ENCODE peak calls at places on chromosomes 16 and 17, in ten cellular contexts. B is HCT116; Y is aorta; D is Peyer's patch; Z is CD8-positive, alpha-beta memory T cell; C is right lobe of liver; F is adrenal gland; V is BE2C; W is body of pancreas; A is MM.1S. M is an unnamed sample.
A peak's percentile ranks its signal among the peaks of the same experiment; 100 is the strongest.

GRCh38 chr16:67530013-67530939 is 1.6 kb downstream of the RIPOR1 start:
- DNase-seq in B (no peak), Y (peak; percentile 95), D (no peak), Z (peak; percentile 64), C (peak; percentile 75), F (peak; percentile 74), V (no peak), W (peak; percentile 76), A (peak; percentile 53), M (peak; percentile 56)

GRCh38 chr16:12319464-12320030 is 343.0 kb downstream of the SNX29 start:
- DNase-seq in B (no peak), Y (no peak), D (no peak), Z (no peak), C (no peak), F (no peak), V (peak; percentile 22), W (peak; percentile 30), A (no peak), M (no peak)

GRCh38 chr17:45948881-45949624 is 50.0 kb upstream of the STH start:
- DNase-seq in B (peak; percentile 43), Y (peak; percentile 94), D (peak; percentile 74), Z (no peak), C (peak; percentile 84), F (peak; percentile 54), V (peak; percentile 82), W (peak; percentile 83), A (peak; percentile 76), M (peak; percentile 72)

GRCh38 chr17:80416940-80417293 is 1.9 kb downstream of the ENDOV start:
- DNase-seq in B (no peak), Y (peak; percentile 61), D (no peak), Z (no peak), C (peak; percentile 22), F (no peak), V (no peak), W (no peak), A (no peak), M (no peak)

GRCh38 chr17:74360993-74361612 is 565 bp downstream of the BTBD17 start:
- DNase-seq in B (no peak), Y (no peak), D (no peak), Z (no peak), C (no peak), F (no peak), V (no peak), W (peak; percentile 21), A (no peak), M (no peak)

GRCh38 chr17:70476368-70476767 is 307.0 kb downstream of the KCNJ2 start:
- DNase-seq in B (no peak), Y (no peak), D (no peak), Z (no peak), C (no peak), F (no peak), V (no peak), W (no peak), A (no peak), M (no peak)

GRCh38 chr16:16031401-16031800 is 82.0 kb downstream of the ABCC1 start:
- DNase-seq in B (no peak), Y (no peak), D (no peak), Z (no peak), C (no peak), F (no peak), V (no peak), W (no peak), A (no peak), M (no peak)

GRCh38 chr17:40992666-40993065 is 1.3 kb downstream of the KRTAP3-3 start:
- DNase-seq in B (no peak), Y (no peak), D (no peak), Z (no peak), C (no peak), F (no peak), V (no peak), W (no peak), A (no peak), M (no peak)

DNA sequence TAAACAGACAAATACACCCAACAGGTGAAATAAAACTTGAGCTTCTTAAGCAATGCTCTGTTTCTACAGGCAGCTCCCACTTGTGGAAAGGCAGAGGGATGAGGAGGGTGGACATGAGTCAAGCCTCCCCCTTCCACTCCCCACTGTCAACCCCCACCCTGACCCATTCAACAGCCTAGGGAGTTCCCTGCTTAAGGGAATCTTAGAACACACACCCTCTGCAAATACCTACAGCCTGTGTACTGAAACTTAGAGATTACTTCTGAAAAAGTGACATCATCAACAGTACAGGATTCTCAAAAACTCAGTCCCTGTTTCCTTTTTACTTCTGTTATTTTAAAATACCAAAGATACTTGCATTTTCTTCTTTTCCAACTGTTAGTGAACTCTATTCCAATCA is 345.4 kb downstream of the SOX9 start:
- DNase-seq in B (no peak), Y (no peak), D (peak; percentile 47), Z (no peak), C (no peak), F (no peak), V (no peak), W (no peak), A (peak; percentile 60), M (peak; percentile 84)
- H3K4me1 ChIP-seq in B (peaks cover 81% of the 10 kb centered on the region), Y (no peaks in the 10 kb centered on the region), D (peaks cover 30% of the 10 kb centered on the region), Z (no peaks in the 10 kb centered on the region), C (no peaks in the 10 kb centered on the region), F (no peaks in the 10 kb centered on the region), V (peaks cover 9% of the 10 kb centered on the region), W (peaks cover 57% of the 10 kb centered on the region), A (peaks cover 30% of the 10 kb centered on the region), M (peaks cover 50% of the 10 kb centered on the region)

GRCh38 chr17:57420674-57421392 is 164.5 kb downstream of the MSI2 start:
- DNase-seq in B (no peak), Y (no peak), D (no peak), Z (no peak), C (no peak), F (no peak), V (peak; percentile 78), W (peak; percentile 22), A (no peak), M (no peak)

GRCh38 chr17:57423541-57423940 is 167.2 kb downstream of the MSI2 start:
- DNase-seq in B (no peak), Y (no peak), D (no peak), Z (no peak), C (no peak), F (no peak), V (no peak), W (no peak), A (no peak), M (no peak)

GRCh38 chr17:57424273-57424672 is 167.9 kb downstream of the MSI2 start:
- DNase-seq in B (no peak), Y (no peak), D (no peak), Z (no peak), C (no peak), F (no peak), V (no peak), W (no peak), A (no peak), M (no peak)

GRCh38 chr17:57421393-57421717 is 165.0 kb downstream of the MSI2 start:
- DNase-seq in B (no peak), Y (no peak), D (no peak), Z (no peak), C (no peak), F (no peak), V (no peak), W (no peak), A (no peak), M (no peak)

GRCh38 chr17:57422574-57423164 is 166.3 kb downstream of the MSI2 start:
- DNase-seq in B (peak; percentile 89), Y (no peak), D (no peak), Z (no peak), C (no peak), F (peak; percentile 92), V (no peak), W (no peak), A (no peak), M (no peak)
- H3K4me1 ChIP-seq in B (peaks cover 71% of the 10 kb centered on the region), Y (no peaks in the 10 kb centered on the region), D (peaks cover 27% of the 10 kb centered on the region), Z (no peaks in the 10 kb centered on the region), C (peaks cover 6% of the 10 kb centered on the region), F (no peaks in the 10 kb centered on the region), V (peaks cover 23% of the 10 kb centered on the region), W (no peaks in the 10 kb centered on the region), A (peaks cover 10% of the 10 kb centered on the region), M (no peaks in the 10 kb centered on the region)

GRCh38 chr16:27324851-27325301 is 11.1 kb downstream of the IL4R start:
- DNase-seq in B (no peak), Y (peak; percentile 55), D (no peak), Z (peak; percentile 32), C (peak; percentile 23), F (no peak), V (no peak), W (no peak), A (no peak), M (no peak)

GRCh38 chr16:27326738-27327585 is 13.2 kb downstream of the IL4R start:
- DNase-seq in B (peak; percentile 68), Y (peak; percentile 90), D (peak; percentile 67), Z (peak; percentile 60), C (peak; percentile 82), F (peak; percentile 95), V (no peak), W (peak; percentile 69), A (no peak), M (peak; percentile 77)

GRCh38 chr16:27326251-27326650 is 12.5 kb downstream of the IL4R start:
- DNase-seq in B (no peak), Y (no peak), D (no peak), Z (peak; percentile 12), C (peak; percentile 11), F (no peak), V (no peak), W (no peak), A (no peak), M (no peak)

GRCh38 chr16:27323781-27324561 is 10.2 kb downstream of the IL4R start:
- DNase-seq in B (no peak), Y (peak; percentile 55), D (no peak), Z (peak; percentile 30), C (peak; percentile 18), F (peak; percentile 62), V (no peak), W (no peak), A (no peak), M (no peak)

GRCh38 chr16:27325736-27326135 is 12.0 kb downstream of the IL4R start:
- DNase-seq in B (no peak), Y (peak; percentile 53), D (no peak), Z (peak; percentile 42), C (peak; percentile 18), F (no peak), V (no peak), W (no peak), A (no peak), M (no peak)
- H3K4me1 ChIP-seq in B (peaks cover 62% of the 10 kb centered on the region), Y (no peaks in the 10 kb centered on the region), D (peaks cover 86% of the 10 kb centered on the region), Z (peaks cover 85% of the 10 kb centered on the region), C (peaks cover 74% of the 10 kb centered on the region), F (peaks cover 70% of the 10 kb centered on the region), V (no peaks in the 10 kb centered on the region), W (peaks cover 65% of the 10 kb centered on the region), A (no peaks in the 10 kb centered on the region), M (peaks cover 24% of the 10 kb centered on the region)

GRCh38 chr17:64061157-64061898 is 40.9 kb upstream of the ICAM2 start:
- DNase-seq in B (no peak), Y (no peak), D (no peak), Z (no peak), C (no peak), F (no peak), V (no peak), W (no peak), A (peak; percentile 54), M (no peak)

GRCh38 chr17:64064331-64064730 is 43.9 kb upstream of the ICAM2 start:
- DNase-seq in B (no peak), Y (no peak), D (peak; percentile 81), Z (no peak), C (peak; percentile 53), F (peak; percentile 62), V (no peak), W (peak; percentile 71), A (no peak), M (no peak)

GRCh38 chr17:64063088-64063487 is 42.7 kb upstream of the ICAM2 start:
- DNase-seq in B (no peak), Y (no peak), D (no peak), Z (no peak), C (no peak), F (no peak), V (no peak), W (no peak), A (peak; percentile 63), M (no peak)

GRCh38 chr17:64066709-64067108 is 46.3 kb upstream of the ICAM2 start:
- DNase-seq in B (no peak), Y (no peak), D (no peak), Z (no peak), C (no peak), F (no peak), V (no peak), W (no peak), A (no peak), M (no peak)

DNA sequence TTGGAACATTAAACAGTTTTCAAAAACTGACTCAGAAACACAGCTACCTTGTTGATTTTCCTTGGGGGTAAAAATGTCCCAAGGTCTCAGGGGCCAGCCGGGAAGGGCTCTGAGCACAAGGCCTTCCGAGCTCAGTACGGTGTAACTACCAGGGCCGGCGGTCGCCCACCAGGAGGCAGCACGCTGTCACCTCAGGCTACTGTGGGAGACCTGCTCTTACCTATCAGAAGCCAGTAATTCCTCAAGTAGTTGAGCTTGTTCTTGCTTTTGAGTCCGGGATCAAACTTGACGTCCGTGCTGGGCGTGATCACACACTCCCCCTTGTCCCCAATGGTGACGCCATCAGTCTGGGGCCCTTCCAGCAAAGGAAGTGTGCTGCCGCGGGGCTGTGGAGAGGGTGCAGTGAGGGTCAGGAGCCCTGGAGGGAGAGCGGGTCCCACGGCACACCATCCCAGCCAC is 43.4 kb upstream of the ICAM2 start:
- DNase-seq in B (no peak), Y (peak; percentile 87), D (peak; percentile 80), Z (peak; percentile 66), C (peak; percentile 62), F (peak; percentile 69), V (peak; percentile 65), W (peak; percentile 87), A (no peak), M (peak; percentile 81)
- H3K4me1 ChIP-seq in B (no peaks in the 10 kb centered on the region), Y (no peaks in the 10 kb centered on the region), D (peaks cover 26% of the 10 kb centered on the region), Z (peaks cover 84% of the 10 kb centered on the region), C (peaks cover 1% of the 10 kb centered on the region), F (peaks cover 8% of the 10 kb centered on the region), V (no peaks in the 10 kb centered on the region), W (peaks cover 47% of the 10 kb centered on the region), A (peaks cover 94% of the 10 kb centered on the region), M (no peaks in the 10 kb centered on the region)

M was measured in Caco-2.